ENCODE peak calls at places on chromosomes 11 and 22, in eight cellular contexts. I is sigmoid colon, Q is fibroblast of lung, R is dorsolateral prefrontal cortex, X is PC-9, Y is HepG2, L is mesendoderm, H is uterus. Z is an unnamed sample.

GRCh38 chr11:60528934-60529333 is 13.7 kb downstream of the MS4A13 start:
- DNase-seq in I (no peak), H (no peak), Y (no peak), L (peak; percentile 23), X (no peak), R (no peak), Q (no peak), Z (no peak)

GRCh38 chr11:95708681-95709080 is 80.9 kb downstream of the FAM76B start:
- DNase-seq in R (no peak), I (no peak), Y (no peak), L (no peak), X (no peak), H (no peak), Q (no peak), Z (no peak)

GRCh38 chr22:37105990-37106389 is 3.5 kb downstream of the TMPRSS6 start:
- DNase-seq in I (no peak), L (no peak), X (no peak), H (no peak), R (no peak), Y (no peak), Q (no peak), Z (no peak)

GRCh38 chr11:2990617-2991476 is 1.3 kb downstream of the NAP1L4 start:
- DNase-seq in X (no peak), I (no peak), L (peak; percentile 40), Q (peak; percentile 9), Y (peak; percentile 77), R (no peak), H (no peak), Z (peak; percentile 83)

GRCh38 chr22:20001082-20001638 is 15.5 kb downstream of the ARVCF start:
- DNase-seq in L (no peak), R (no peak), I (no peak), X (no peak), H (no peak), Y (no peak), Q (peak; percentile 80), Z (no peak)

GRCh38 chr11:116267146-116267545 is 505.6 kb downstream of the BUD13 start:
- DNase-seq in L (no peak), H (no peak), Y (no peak), R (no peak), I (no peak), X (no peak), Q (no peak), Z (no peak)

GRCh38 chr11:86800076-86800955 is at the start of gene PRSS23:
- DNase-seq in R (peak; percentile 41), Y (no peak), I (peak; percentile 88), H (peak; percentile 76), X (peak; percentile 90), L (peak; percentile 68), Q (peak; percentile 66), Z (peak; percentile 47)

GRCh38 chr22:48173061-48173849 is 1410.8 kb downstream of the TBC1D22A start:
- DNase-seq in I (no peak), L (no peak), H (no peak), X (no peak), Q (no peak), Y (no peak), R (no peak), Z (no peak)

GRCh38 chr22:41355895-41356294 is 25.8 kb upstream of the TEF start:
- DNase-seq in X (no peak), Y (no peak), H (no peak), Q (no peak), R (no peak), L (no peak), I (no peak), Z (no peak)

GRCh38 chr11:38384568-38384967 is 1786.5 kb upstream of the RAG2 start:
- DNase-seq in R (no peak), Y (no peak), H (no peak), X (peak; percentile 23), Q (peak; percentile 72), I (no peak), L (no peak), Z (no peak)

GRCh38 chr11:86678823-86679222 is 6.4 kb upstream of the ME3 start:
- DNase-seq in R (no peak), H (no peak), Y (no peak), I (no peak), Q (peak; percentile 89), X (no peak), L (no peak), Z (no peak)

GRCh38 chr11:13834463-13834862 is 128.1 kb upstream of the SPON1 start:
- DNase-seq in Y (no peak), L (peak; percentile 73), Q (no peak), R (no peak), H (no peak), I (no peak), X (no peak), Z (no peak)

GRCh38 chr11:9330387-9331384 is 16.3 kb upstream of the TMEM41B start:
- DNase-seq in I (no peak), L (no peak), Q (peak; percentile 68), X (peak; percentile 74), R (no peak), H (no peak), Y (no peak), Z (no peak)

GRCh38 chr11:104534268-104534667 is 364.0 kb downstream of the CASP12 start:
- DNase-seq in I (no peak), Q (peak; percentile 71), H (no peak), Y (no peak), L (peak; percentile 30), X (no peak), R (no peak), Z (no peak)

GRCh38 chr22:29914165-29914564 is 31.2 kb downstream of the MTMR3 start:
- DNase-seq in L (peak; percentile 78), Q (peak; percentile 90), Y (no peak), H (no peak), X (no peak), I (no peak), R (no peak), Z (no peak)

GRCh38 chr22:27270818-27271510 is 530.6 kb downstream of the MN1 start:
- DNase-seq in L (no peak), Q (peak; percentile 51), H (no peak), I (no peak), X (no peak), R (peak; percentile 62), Y (no peak), Z (no peak)

GRCh38 chr22:17097062-17097461 is 12.3 kb downstream of the IL17RA start:
- DNase-seq in Y (no peak), R (no peak), X (no peak), Q (no peak), I (peak; percentile 21), L (no peak), H (no peak), Z (no peak)

GRCh38 chr11:114135737-114136151 is 76.2 kb downstream of the ZBTB16 start:
- DNase-seq in H (no peak), Y (no peak), X (no peak), I (peak; percentile 47), L (peak; percentile 94), Q (peak; percentile 29), R (no peak), Z (no peak)

GRCh38 chr11:65781962-65782815 is 1.4 kb upstream of the AP5B1 start:
- DNase-seq in H (no peak), L (no peak), R (no peak), Y (no peak), I (peak; percentile 50), X (no peak), Q (no peak), Z (no peak)

GRCh38 chr22:30875481-30876215 is 92.9 kb downstream of the MORC2 start:
- DNase-seq in Q (no peak), I (peak; percentile 62), X (no peak), Y (no peak), H (no peak), R (no peak), L (no peak), Z (no peak)

GRCh38 chr11:18050853-18051252 is 4.8 kb upstream of the TPH1 start:
- DNase-seq in X (no peak), I (no peak), Q (no peak), Y (no peak), H (no peak), L (no peak), R (no peak), Z (no peak)

GRCh38 chr11:18046116-18046777 is at the start of gene TPH1:
- DNase-seq in Q (peak; percentile 89), Y (no peak), H (peak; percentile 44), I (no peak), R (no peak), L (peak; percentile 47), X (peak; percentile 16), Z (peak; percentile 49)
- H3K4me3 ChIP-seq in Q (no peak within 1 kb of the TSS), Y (peak within 1 kb of the TSS; percentile 28), H (peak within 1 kb of the TSS; percentile 5), I (peak within 1 kb of the TSS; percentile 8), R (no peak within 1 kb of the TSS), L (no peak within 1 kb of the TSS), X (no peak within 1 kb of the TSS), Z (no peak within 1 kb of the TSS)

DNA sequence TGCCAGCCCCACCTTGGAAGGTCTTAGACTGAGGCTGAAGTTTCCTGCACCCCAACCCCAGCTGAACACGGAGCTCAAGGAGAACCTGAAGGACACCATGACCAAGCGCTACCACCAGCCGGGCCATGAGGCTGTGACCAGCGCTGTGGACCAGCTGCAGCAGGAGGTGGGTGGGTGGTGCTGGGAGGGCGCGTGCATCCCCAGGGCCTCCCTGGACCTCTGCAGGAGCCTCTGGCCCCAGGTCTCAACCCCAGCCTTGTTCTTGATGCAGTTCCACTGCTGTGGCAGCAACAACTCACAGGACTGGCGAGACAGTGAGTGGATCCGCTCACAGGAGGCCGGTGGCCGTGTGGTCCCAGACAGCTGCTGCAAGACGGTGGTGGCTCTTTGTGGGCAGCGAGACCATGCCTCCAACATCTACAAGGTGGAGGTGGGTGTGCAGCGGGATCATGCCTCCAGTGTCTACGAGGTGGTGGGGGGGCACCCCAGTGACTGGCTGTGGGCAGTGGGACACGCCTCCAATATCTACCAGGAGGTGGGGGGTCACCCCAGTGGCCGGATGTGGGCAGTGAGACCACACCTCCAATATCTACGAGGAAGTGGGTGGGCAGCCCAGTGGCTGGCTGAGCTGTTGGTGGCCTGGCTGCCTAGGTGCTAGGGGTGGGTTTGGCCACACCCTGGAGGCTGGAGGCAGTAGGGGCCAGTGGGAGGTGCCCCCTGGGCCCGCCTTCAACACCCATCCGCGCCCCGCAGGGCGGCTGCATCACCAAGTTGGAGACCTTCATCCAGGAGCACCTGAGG is 4.6 kb downstream of the CD151 start:
- DNase-seq in H (no peak), R (no peak), I (no peak), Y (no peak), X (no peak), Q (no peak), L (no peak), Z (no peak)
- H3K27ac ChIP-seq in H (no peak overlapping the region), R (no peak overlapping the region), I (peak overlapping the region; percentile 89), Y (peak overlapping the region; percentile 53), X (no peak overlapping the region), Q (no peak overlapping the region), L (no peak overlapping the region), Z (no peak overlapping the region)

GRCh38 chr22:38214248-38215056 is 12.7 kb downstream of the MAFF start:
- DNase-seq in X (no peak), R (peak; percentile 60), H (peak; percentile 67), Y (no peak), Q (peak; percentile 58), I (peak; percentile 83), L (peak; percentile 83), Z (peak; percentile 77)
- H3K4me3 ChIP-seq in X (no peak overlapping the region), R (peak overlapping the region; percentile 27), H (no peak overlapping the region), Y (no peak overlapping the region), Q (no peak overlapping the region), I (peak overlapping the region; percentile 38), L (peak overlapping the region; percentile 27), Z (no peak overlapping the region)

DNA sequence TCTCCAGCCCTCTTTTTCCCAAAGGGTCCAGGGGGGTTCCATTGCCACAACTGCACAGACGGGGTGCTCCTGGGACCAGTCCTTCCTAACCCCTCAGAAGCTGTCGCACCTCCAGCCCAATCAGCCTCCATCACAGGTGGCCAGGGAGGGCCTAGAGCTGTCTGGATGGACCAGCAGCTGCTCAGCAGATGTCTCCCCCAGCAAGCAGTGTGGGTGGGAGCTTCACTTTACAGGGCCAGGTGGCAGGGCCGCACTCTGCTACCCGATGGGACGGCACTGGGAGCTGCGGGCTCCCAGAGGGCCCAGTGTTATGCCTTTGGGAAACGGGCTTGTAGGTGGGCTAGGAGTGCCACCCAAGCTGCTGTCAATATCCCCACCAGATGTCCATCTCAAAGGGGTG is 120.5 kb downstream of the DSCAML1 start:
- DNase-seq in X (no peak), R (no peak), I (no peak), H (no peak), L (no peak), Q (no peak), Y (no peak), Z (no peak)
- H3K27ac ChIP-seq in X (no peak overlapping the region), R (peak overlapping the region; percentile 99), I (no peak overlapping the region), H (no peak overlapping the region), L (no peak overlapping the region), Q (no peak overlapping the region), Y (no peak overlapping the region), Z (no peak overlapping the region)

Z was measured in small intestine.